ENCODE peak calls at places on chromosome 2, in four cellular contexts. K is testis, U is AG10803, C is GM12865. P is an unnamed sample.

GRCh38 chr2:26687785-26688184 is 4.7 kb upstream of the KCNK3 start:
- DNase-seq in K (no peak), U (no peak), C (no peak), P (no peak)

GRCh38 chr2:66577331-66578041 is 142.6 kb downstream of the MEIS1 start:
- DNase-seq in K (no peak), U (no peak), C (no peak), P (no peak)

GRCh38 chr2:985317-985898 is 34.8 kb downstream of the SNTG2 start:
- DNase-seq in K (no peak), U (no peak), C (no peak), P (no peak)

GRCh38 chr2:27009083-27009482 is 23.7 kb upstream of the TMEM214 start:
- DNase-seq in K (no peak), U (no peak), C (no peak), P (no peak)

GRCh38 chr2:181106229-181106628 is 125.8 kb downstream of the UBE2E3 start:
- DNase-seq in K (no peak), U (peak), C (peak), P (no peak)

GRCh38 chr2:188734688-188735087 is 239.5 kb upstream of the COL3A1 start:
- DNase-seq in K (no peak), U (peak), C (no peak), P (peak)

GRCh38 chr2:202418027-202418426 is 41.9 kb downstream of the BMPR2 start:
- DNase-seq in K (no peak), U (no peak), C (no peak), P (no peak)

GRCh38 chr2:220440731-220441130 is 813.3 kb downstream of the SLC4A3 start:
- DNase-seq in K (no peak), U (no peak), C (no peak), P (no peak)

GRCh38 chr2:98084869-98085238 is 2.1 kb upstream of the VWA3B start:
- DNase-seq in K (no peak), U (no peak), C (no peak), P (no peak)

GRCh38 chr2:120442923-120443571 is 97.1 kb downstream of the INHBB start:
- DNase-seq in K (peak), U (no peak), C (no peak), P (no peak)

GRCh38 chr2:172777431-172777830 is 41.8 kb downstream of the RAPGEF4 start:
- DNase-seq in K (no peak), U (no peak), C (no peak), P (no peak)

GRCh38 chr2:62475172-62476011 is 30.6 kb downstream of the TMEM17 start:
- DNase-seq in K (no peak), U (peak), C (no peak), P (peak)

GRCh38 chr2:18117592-18117991 is 239.1 kb downstream of the KCNS3 start:
- DNase-seq in K (peak), U (peak), C (peak), P (peak)

GRCh38 chr2:109535217-109535946 is 78.4 kb downstream of the SEPTIN10 start:
- DNase-seq in K (no peak), U (peak), C (no peak), P (no peak)

GRCh38 chr2:100163605-100164004 is 21.2 kb upstream of the AFF3 start:
- DNase-seq in K (no peak), U (no peak), C (no peak), P (no peak)

GRCh38 chr2:241159116-241159515 is 8.8 kb downstream of the PPP1R7 start:
- DNase-seq in K (no peak), U (no peak), C (no peak), P (no peak)

GRCh38 chr2:127565261-127566138 is 30.0 kb downstream of the MYO7B start:
- DNase-seq in K (no peak), U (no peak), C (no peak), P (no peak)

GRCh38 chr2:44358498-44358897 is 2.8 kb downstream of the PREPL start:
- DNase-seq in K (no peak), U (peak), C (peak), P (peak)

GRCh38 chr2:12501469-12502147 is 215.1 kb upstream of the TRIB2 start:
- DNase-seq in K (no peak), U (no peak), C (peak), P (no peak)

GRCh38 chr2:152646775-152647174 is 70.5 kb downstream of the PRPF40A start:
- DNase-seq in K (no peak), U (peak), C (no peak), P (peak)

GRCh38 chr2:42369551-42370229 is 8.7 kb upstream of the COX7A2L start:
- DNase-seq in K (no peak), U (no peak), C (no peak), P (no peak)

GRCh38 chr2:19295998-19296502 is 62.4 kb downstream of the OSR1 start:
- DNase-seq in K (no peak), U (no peak), C (no peak), P (no peak)

GRCh38 chr2:19288291-19288690 is 70.1 kb downstream of the OSR1 start:
- DNase-seq in K (no peak), U (no peak), C (no peak), P (no peak)

GRCh38 chr2:19287324-19287723 is 71.1 kb downstream of the OSR1 start:
- DNase-seq in K (no peak), U (no peak), C (no peak), P (no peak)

GRCh38 chr2:19292007-19292406 is 66.4 kb downstream of the OSR1 start:
- DNase-seq in K (no peak), U (no peak), C (no peak), P (no peak)
- H3K4me3 ChIP-seq in K (no peak), U (no peak), C (no peak), P (no peak)

DNA sequence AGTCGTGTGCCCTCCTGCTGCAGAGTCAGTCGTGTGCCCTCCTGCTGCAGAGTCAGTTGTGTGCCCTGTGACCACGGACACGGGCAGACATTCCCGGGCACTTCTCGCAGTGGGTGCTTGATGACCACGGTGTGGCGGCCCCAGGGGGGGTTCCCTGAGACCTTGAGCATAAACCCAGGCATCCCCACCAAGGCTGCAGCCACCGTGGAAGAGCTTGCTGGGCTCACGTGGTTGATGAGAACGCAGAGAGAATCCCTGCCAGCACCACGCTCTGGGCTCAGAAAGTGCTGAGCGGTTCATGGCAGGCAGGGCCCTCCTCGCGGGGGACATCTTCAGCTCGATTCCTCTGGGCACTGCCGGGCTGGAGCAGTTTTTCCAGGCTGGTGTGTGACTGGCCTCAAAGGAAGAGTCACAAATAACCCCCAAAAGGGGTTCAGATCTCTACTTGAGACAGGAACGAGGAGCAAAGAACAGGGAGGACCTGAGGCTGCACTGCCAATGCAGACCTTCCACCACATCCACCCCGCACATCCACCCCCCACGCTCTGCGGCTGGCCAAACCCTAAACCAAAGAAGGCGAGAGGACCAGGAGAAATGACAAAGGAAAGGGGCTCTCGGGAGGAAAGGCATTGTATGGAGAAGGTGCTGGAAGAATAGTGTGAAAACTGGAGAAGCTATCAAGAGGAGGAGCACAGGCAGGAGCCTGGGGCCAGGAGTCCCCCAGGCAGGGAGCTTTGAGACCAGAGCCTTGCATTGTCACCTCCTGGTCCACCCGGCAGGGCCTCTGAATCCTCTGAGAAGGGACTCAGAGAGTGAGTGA is 8.4 kb upstream of the PER2 start:
- DNase-seq in K (no peak), U (no peak), C (no peak), P (no peak)
- H3K4me3 ChIP-seq in K (no peak), U (no peak), C (no peak), P (no peak)

GRCh38 chr2:162245737-162246136 is 2.5 kb upstream of the FAP start:
- DNase-seq in K (no peak), U (peak), C (no peak), P (peak)
- H3K4me3 ChIP-seq in K (no peak), U (no peak), C (no peak), P (no peak)

DNA sequence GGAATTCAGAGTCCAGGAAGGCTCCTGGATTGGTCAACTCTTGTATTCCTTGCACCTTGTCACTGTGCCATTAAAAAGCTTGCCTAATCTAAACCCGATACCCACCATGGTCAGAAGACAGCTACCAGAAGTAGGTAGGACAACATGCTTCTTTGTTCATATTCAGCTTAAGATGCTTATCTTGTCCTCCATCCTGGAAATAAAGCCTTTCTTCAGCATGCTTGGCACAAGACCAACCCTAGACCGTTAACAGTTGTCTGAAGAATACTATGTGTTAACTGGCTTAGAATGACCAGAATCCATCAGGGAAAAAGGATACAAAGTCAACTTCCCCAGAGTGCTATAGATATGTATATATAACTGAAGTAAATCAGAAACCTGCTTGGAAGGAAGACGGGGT is 194.0 kb downstream of the ZRANB3 start:
- DNase-seq in K (no peak), U (no peak), C (no peak), P (no peak)
- H3K4me3 ChIP-seq in K (no peak), U (no peak), C (no peak), P (no peak)

DNA sequence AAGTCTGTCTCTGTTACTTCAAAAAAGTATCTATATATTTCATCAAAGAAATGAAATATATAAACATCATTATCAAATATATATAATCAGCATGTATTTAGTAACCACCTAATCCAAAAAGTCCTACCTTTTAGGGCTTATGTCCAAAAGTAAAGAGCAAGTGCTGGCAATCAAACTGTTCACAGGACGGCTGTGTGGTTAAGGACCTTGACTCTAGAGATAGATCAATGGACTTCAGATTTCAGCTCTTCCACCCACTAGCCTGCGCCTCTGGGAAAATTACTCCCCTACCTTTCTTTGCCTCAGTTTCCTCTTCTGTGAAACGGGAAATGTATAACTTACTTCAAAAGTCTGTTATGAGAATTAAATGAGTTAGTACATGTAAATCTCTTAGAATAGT is 29.4 kb downstream of the SATB2 start:
- DNase-seq in K (no peak), U (no peak), C (no peak), P (no peak)
- H3K4me3 ChIP-seq in K (no peak), U (no peak), C (no peak), P (no peak)

GRCh38 chr2:69797235-69797634 is 32.2 kb upstream of the GMCL1 start:
- DNase-seq in K (no peak), U (no peak), C (no peak), P (no peak)

GRCh38 chr2:69797836-69798465 is 31.5 kb upstream of the GMCL1 start:
- DNase-seq in K (no peak), U (peak), C (no peak), P (peak)

GRCh38 chr2:69801745-69802144 is 27.7 kb upstream of the GMCL1 start:
- DNase-seq in K (no peak), U (no peak), C (peak), P (no peak)

GRCh38 chr2:69798466-69798908 is 31.0 kb upstream of the GMCL1 start:
- DNase-seq in K (peak), U (peak), C (no peak), P (peak)

GRCh38 chr2:69798909-69799526 is 30.4 kb upstream of the GMCL1 start:
- DNase-seq in K (peak), U (peak), C (peak), P (peak)
- H3K4me3 ChIP-seq in K (peak), U (peak), C (peak), P (peak)

P was measured in cardiac fibroblast.